ENCODE peak calls at places on chromosomes 12 and 14, in four cellular contexts. G is adrenal gland, R is astrocyte, C is DND-41. U is an unnamed sample. For H3K4me1, the result is how much of the 10 kb centered on the place peaks cover.

GRCh38 chr12:77189463-77189862 is 124.1 kb upstream of the E2F7 start:
- DNase-seq in R (peak), C (no peak), G (no peak), U (no peak)

GRCh38 chr14:55303646-55304277 is 32.5 kb downstream of the FBXO34 start:
- DNase-seq in G (no peak), R (no peak), C (no peak), U (peak)

GRCh38 chr12:65334534-65334933 is 56.1 kb downstream of the MSRB3 start:
- DNase-seq in C (no peak), G (no peak), R (no peak), U (no peak)

GRCh38 chr12:128336506-128336905 is 69.5 kb downstream of the TMEM132C start:
- DNase-seq in C (no peak), G (no peak), R (no peak), U (no peak)

GRCh38 chr12:4994622-4995021 is 49.1 kb upstream of the KCNA5 start:
- DNase-seq in G (no peak), R (no peak), C (no peak), U (no peak)

GRCh38 chr14:103290056-103290455 is 44.0 kb upstream of the EIF5 start:
- DNase-seq in G (no peak), R (no peak), C (no peak), U (no peak)

GRCh38 chr14:91352696-91353692 is 64.6 kb downstream of the CCDC88C start:
- DNase-seq in R (no peak), C (no peak), G (no peak), U (peak)

GRCh38 chr12:111437816-111438454 is 32.2 kb downstream of the SH2B3 start:
- DNase-seq in R (peak), G (peak), C (no peak), U (no peak)

GRCh38 chr14:94382099-94382498 is 6.3 kb downstream of the SERPINA1 start:
- DNase-seq in R (no peak), G (no peak), C (no peak), U (no peak)

GRCh38 chr12:70691018-70691672 is 53.9 kb upstream of the PTPRB start:
- DNase-seq in R (peak), G (no peak), C (no peak), U (no peak)

GRCh38 chr14:56812364-56813103 is 2.3 kb upstream of the OTX2 start:
- DNase-seq in G (no peak), R (no peak), C (no peak), U (no peak)

GRCh38 chr14:104865069-104865630 is at the start of gene CEP170B:
- DNase-seq in C (no peak), R (no peak), G (no peak), U (peak)

GRCh38 chr12:46391630-46392029 is 19.1 kb upstream of the SLC38A2 start:
- DNase-seq in R (peak), C (no peak), G (no peak), U (no peak)

GRCh38 chr12:120571299-120571698 is 9.9 kb downstream of the POP5 start:
- DNase-seq in R (peak), C (no peak), G (no peak), U (no peak)

GRCh38 chr14:99722741-99723140 is 38.6 kb downstream of the CYP46A1 start:
- DNase-seq in R (no peak), C (peak), G (peak), U (no peak)

GRCh38 chr14:105440554-105440900 is 20.9 kb downstream of the MTA1 start:
- DNase-seq in G (no peak), R (no peak), C (no peak), U (no peak)

GRCh38 chr14:92670177-92670576 is 78.2 kb downstream of the LGMN start:
- DNase-seq in G (no peak), R (peak), C (peak), U (peak)

GRCh38 chr14:100546051-100546443 is 41.2 kb downstream of the BEGAIN start:
- DNase-seq in R (no peak), C (no peak), G (no peak), U (peak)

GRCh38 chr14:49634547-49635334 is at the start of gene DNAAF2:
- DNase-seq in C (peak), R (peak), G (peak), U (peak)

GRCh38 chr14:105203057-105203494 is 22.0 kb upstream of the NUDT14 start:
- DNase-seq in R (peak), C (no peak), G (peak), U (peak)

GRCh38 chr12:45893240-45893639 is 97.1 kb downstream of the SCAF11 start:
- DNase-seq in C (no peak), G (no peak), R (no peak), U (peak)

GRCh38 chr12:68106160-68106559 is 53.4 kb downstream of the IFNG start:
- DNase-seq in R (peak), G (no peak), C (no peak), U (no peak)

GRCh38 chr12:13254311-13254710 is 57.8 kb downstream of the EMP1 start:
- DNase-seq in C (no peak), R (no peak), G (no peak), U (no peak)

GRCh38 chr14:105582639-105583038 is 56.3 kb downstream of the TMEM121 start:
- DNase-seq in C (no peak), R (no peak), G (peak), U (peak)

GRCh38 chr12:55925371-55925770 is 2.3 kb downstream of the PYM1 start:
- DNase-seq in C (no peak), G (no peak), R (no peak), U (no peak)

GRCh38 chr12:26833692-26834168 is 736 bp upstream of the ITPR2 start:
- DNase-seq in R (no peak), G (peak), C (peak), U (peak)

GRCh38 chr14:105496831-105497591 is 6.0 kb downstream of the TEDC1 start:
- DNase-seq in R (no peak), G (no peak), C (peak), U (no peak)

GRCh38 chr12:53983580-53984572 is 1.1 kb upstream of the HOXC10 start:
- DNase-seq in G (no peak), R (no peak), C (no peak), U (no peak)

GRCh38 chr12:39275846-39276245 is 167.1 kb downstream of the KIF21A start:
- DNase-seq in C (no peak), G (no peak), R (no peak), U (no peak)

GRCh38 chr12:51865470-51865745 is 16.9 kb upstream of the FIGNL2 start:
- DNase-seq in C (no peak), R (no peak), G (no peak), U (no peak)

GRCh38 chr12:51865757-51866270 is 17.3 kb upstream of the FIGNL2 start:
- DNase-seq in G (no peak), R (no peak), C (no peak), U (no peak)

GRCh38 chr12:51866324-51866723 is 17.8 kb upstream of the FIGNL2 start:
- DNase-seq in C (no peak), R (no peak), G (no peak), U (no peak)

GRCh38 chr12:51867796-51868428 is 19.4 kb upstream of the FIGNL2 start:
- DNase-seq in R (no peak), G (no peak), C (no peak), U (no peak)

DNA sequence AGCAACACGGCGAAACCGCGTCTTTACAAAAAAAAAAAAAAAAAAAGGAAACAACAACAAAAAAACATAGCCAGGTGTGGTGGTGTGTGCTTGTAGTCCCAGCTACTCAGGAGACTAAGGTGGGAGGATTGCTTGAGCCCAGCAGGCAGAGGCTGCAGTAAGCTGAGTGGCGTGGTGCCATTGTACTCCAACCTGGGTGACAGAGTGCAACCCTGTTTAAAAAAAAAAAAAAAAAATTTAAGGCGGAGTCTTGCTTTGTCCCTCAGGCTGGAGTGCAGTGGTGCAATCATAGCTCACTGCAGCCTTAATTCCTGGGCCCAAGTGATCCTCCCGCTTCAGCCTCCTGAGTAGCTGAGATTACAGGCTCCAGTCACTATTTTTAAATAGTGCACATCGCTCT is 18.2 kb upstream of the FIGNL2 start:
- DNase-seq in G (no peak), C (no peak), R (no peak), U (no peak)
- H3K4me1 ChIP-seq in G (under half), C (under half), R (under half), U (under half)

GRCh38 chr12:108837239-108837638 is 20.1 kb downstream of the SSH1 start:
- DNase-seq in G (no peak), C (no peak), R (peak), U (no peak)
- H3K4me1 ChIP-seq in G (under half), C (under half), R (half or more), U (under half)

GRCh38 chr12:6334359-6334758 is 7.5 kb downstream of the TNFRSF1A start:
- DNase-seq in G (no peak), C (no peak), R (no peak), U (no peak)

GRCh38 chr12:6332459-6332858 is 9.4 kb downstream of the TNFRSF1A start:
- DNase-seq in G (no peak), R (peak), C (no peak), U (no peak)

GRCh38 chr12:6333566-6333965 is 8.3 kb downstream of the TNFRSF1A start:
- DNase-seq in G (no peak), R (peak), C (no peak), U (no peak)

GRCh38 chr12:6330999-6331714 is 10.7 kb downstream of the TNFRSF1A start:
- DNase-seq in R (no peak), G (no peak), C (no peak), U (no peak)

DNA sequence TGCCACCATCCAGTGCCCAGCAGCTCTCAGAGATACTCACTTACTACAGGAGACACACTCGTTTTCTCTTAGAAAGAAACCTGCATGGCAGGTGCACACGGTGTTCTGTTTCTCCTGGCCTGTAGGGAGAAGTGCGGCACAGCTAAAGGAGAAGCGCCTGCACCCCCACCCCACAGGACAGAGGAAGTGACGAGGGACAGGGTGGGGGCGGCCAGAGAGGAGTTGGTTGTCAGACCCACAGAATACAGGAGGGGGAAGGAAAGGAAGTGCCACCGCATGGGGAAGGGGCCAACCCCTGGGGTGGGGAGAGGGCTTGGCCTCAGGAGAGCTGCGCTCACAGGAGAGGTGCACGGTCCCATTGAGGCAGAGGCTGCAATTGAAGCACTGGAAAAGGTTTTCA is 8.8 kb downstream of the TNFRSF1A start:
- DNase-seq in G (no peak), C (no peak), R (no peak), U (no peak)
- H3K4me1 ChIP-seq in G (under half), C (under half), R (half or more), U (under half)

DNA sequence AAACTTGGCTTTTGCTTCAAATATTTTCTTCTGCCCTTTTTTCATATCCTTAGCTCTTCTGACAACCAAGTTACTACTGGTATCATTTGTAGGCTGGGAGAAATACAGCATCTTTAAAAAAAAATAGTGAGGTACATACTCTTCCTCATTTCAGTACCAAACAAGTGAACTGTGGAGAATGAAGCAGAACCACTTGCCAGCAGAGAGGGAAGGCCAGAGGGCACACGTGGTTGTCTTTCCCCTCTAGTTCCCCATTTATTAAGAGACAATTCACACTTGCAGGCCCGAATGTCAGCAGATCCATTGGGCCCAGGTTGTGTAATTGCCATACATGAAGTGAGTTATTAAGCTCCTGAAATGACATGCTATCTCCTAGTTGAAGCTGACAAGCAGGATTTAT is 3.2 kb downstream of the SUSD6 start:
- DNase-seq in C (no peak), R (no peak), G (peak), U (peak)
- H3K4me1 ChIP-seq in C (half or more), R (under half), G (half or more), U (half or more)

GRCh38 chr12:66533767-66534166 is 145.1 kb downstream of the GRIP1 start:
- DNase-seq in C (no peak), G (no peak), R (no peak), U (peak)
- H3K4me1 ChIP-seq in C (under half), G (under half), R (under half), U (under half)

DNA sequence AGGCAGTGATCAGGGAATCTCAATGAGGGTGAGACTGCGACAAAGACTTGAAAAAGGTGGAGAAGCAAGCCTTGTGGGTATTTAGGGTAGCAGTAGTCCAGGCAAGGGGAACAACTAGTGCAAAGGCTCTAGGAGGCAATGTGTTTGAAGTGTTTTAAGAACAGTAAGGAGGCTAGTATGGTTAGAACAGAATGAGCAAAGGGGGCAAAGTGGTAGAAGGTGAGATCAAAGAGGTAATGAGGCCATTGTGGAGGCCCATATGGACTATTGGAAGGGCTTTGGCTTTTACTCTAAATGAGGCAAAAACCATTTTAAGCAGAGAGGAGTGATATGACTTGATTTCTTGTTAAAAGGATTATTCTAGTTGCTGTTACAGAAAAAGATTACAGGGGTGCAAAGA is 16.8 kb downstream of the HIF1A start:
- DNase-seq in G (no peak), C (no peak), R (no peak), U (no peak)
- H3K4me1 ChIP-seq in G (under half), C (under half), R (under half), U (half or more)

U was measured in Karpas-422.